ENCODE peak calls at places on chromosomes 16 and 17, in six cellular contexts. Z is SJSA1, D is H9, H is A549, X is GM23248, W is psoas muscle. V is an unnamed sample.

GRCh38 chr17:61575983-61576382 is 15.0 kb downstream of the NACA2 start:
- DNase-seq in D (no peak), Z (no peak), W (no peak), H (no peak), X (no peak), V (no peak)

GRCh38 chr17:55959756-55960155 is 193.5 kb upstream of the ANKFN1 start:
- DNase-seq in X (no peak), H (no peak), D (no peak), Z (no peak), W (no peak), V (no peak)

GRCh38 chr16:67394271-67395104 is 1.2 kb upstream of the TPPP3 start:
- DNase-seq in D (no peak), Z (no peak), H (no peak), W (no peak), X (peak; percentile 53), V (peak; percentile 79)

GRCh38 chr17:72358465-72358864 is 237.6 kb downstream of the SOX9 start:
- DNase-seq in X (peak; percentile 84), Z (peak; percentile 72), D (no peak), H (no peak), W (no peak), V (no peak)

GRCh38 chr17:43456661-43457361 is 27.0 kb upstream of the DHX8 start:
- DNase-seq in X (no peak), H (no peak), D (no peak), Z (no peak), W (peak; percentile 42), V (no peak)

GRCh38 chr17:6574689-6575595 is 18.6 kb upstream of the PITPNM3 start:
- DNase-seq in D (no peak), W (no peak), H (no peak), X (peak; percentile 89), Z (peak; percentile 89), V (peak; percentile 85)

GRCh38 chr17:66540131-66540781 is 237.8 kb downstream of the PRKCA start:
- DNase-seq in Z (peak; percentile 95), X (peak; percentile 95), D (peak; percentile 61), H (no peak), W (peak; percentile 21), V (no peak)

GRCh38 chr16:67283826-67284555 is 4.7 kb downstream of the PLEKHG4 start:
- DNase-seq in X (no peak), D (no peak), W (no peak), Z (no peak), H (no peak), V (peak; percentile 33)

GRCh38 chr16:6684076-6684673 is 648.5 kb upstream of the RBFOX1 start:
- DNase-seq in X (peak; percentile 30), Z (no peak), H (peak; percentile 3), D (no peak), W (no peak), V (no peak)

GRCh38 chr17:72711531-72712310 is 380.8 kb downstream of the SLC39A11 start:
- DNase-seq in X (no peak), Z (no peak), W (no peak), D (no peak), H (no peak), V (no peak)

GRCh38 chr16:76293980-76294690 is 16.9 kb downstream of the CNTNAP4 start:
- DNase-seq in D (no peak), Z (no peak), X (no peak), W (no peak), H (no peak), V (no peak)

GRCh38 chr16:74776926-74777325 is 2.3 kb upstream of the FA2H start:
- DNase-seq in Z (no peak), D (no peak), H (no peak), X (no peak), W (no peak), V (no peak)

DNA sequence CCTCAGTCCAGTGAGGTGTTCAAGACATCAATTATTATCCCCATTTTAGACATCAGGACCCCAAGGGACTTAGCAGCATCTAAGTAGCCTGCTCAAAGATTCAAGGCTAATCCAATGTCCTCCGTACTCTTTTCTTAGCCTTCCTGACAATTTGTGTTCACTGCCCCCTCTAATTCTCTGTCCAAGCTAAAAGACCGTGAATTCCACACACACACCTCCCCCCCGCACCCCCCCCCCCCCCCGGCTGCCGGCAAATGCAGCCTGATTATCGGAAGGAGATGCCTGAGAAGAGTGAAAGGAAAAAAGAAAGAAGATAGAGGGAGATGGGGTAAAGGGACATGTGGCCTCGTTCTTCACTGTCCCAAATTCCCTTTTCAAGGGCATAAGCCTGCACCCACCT is 58.1 kb upstream of the NLK start:
- DNase-seq in W (no peak), Z (no peak), H (no peak), X (no peak), D (no peak), V (no peak)
- H3K4me1 ChIP-seq in W (no peaks in the 10 kb centered on the region), Z (peaks cover 6% of the 10 kb centered on the region), H (peaks cover 10% of the 10 kb centered on the region), X (peaks cover 6% of the 10 kb centered on the region), D (no peaks in the 10 kb centered on the region), V (peaks cover 10% of the 10 kb centered on the region)

GRCh38 chr17:83082899-83083367 is 3.5 kb downstream of the METRNL start:
- DNase-seq in Z (no peak), W (no peak), H (no peak), X (no peak), D (no peak), V (no peak)

GRCh38 chr17:83084214-83084613 is 4.8 kb downstream of the METRNL start:
- DNase-seq in H (no peak), X (no peak), D (no peak), Z (no peak), W (no peak), V (no peak)

GRCh38 chr17:83082435-83082834 is 3.0 kb downstream of the METRNL start:
- DNase-seq in Z (no peak), H (no peak), X (no peak), D (no peak), W (no peak), V (no peak)

GRCh38 chr17:83084621-83085056 is 5.2 kb downstream of the METRNL start:
- DNase-seq in H (no peak), Z (no peak), W (no peak), X (peak; percentile 40), D (no peak), V (no peak)

GRCh38 chr17:83083368-83084201 is 4.2 kb downstream of the METRNL start:
- DNase-seq in Z (peak; percentile 99), W (peak; percentile 72), D (peak; percentile 68), H (peak; percentile 38), X (peak; percentile 98), V (no peak)
- H3K4me1 ChIP-seq in Z (peaks cover 53% of the 10 kb centered on the region), W (peaks cover 1% of the 10 kb centered on the region), D (peaks cover 11% of the 10 kb centered on the region), H (peaks cover 22% of the 10 kb centered on the region), X (peaks cover 58% of the 10 kb centered on the region), V (peaks cover 74% of the 10 kb centered on the region)

GRCh38 chr17:68310141-68310540 is 18.8 kb downstream of the ARSG start:
- DNase-seq in D (no peak), H (no peak), X (peak; percentile 41), Z (no peak), W (no peak), V (no peak)
- H3K4me1 ChIP-seq in D (no peaks in the 10 kb centered on the region), H (peaks cover 13% of the 10 kb centered on the region), X (peaks cover 18% of the 10 kb centered on the region), Z (peaks cover 4% of the 10 kb centered on the region), W (no peaks in the 10 kb centered on the region), V (peaks cover 17% of the 10 kb centered on the region)

DNA sequence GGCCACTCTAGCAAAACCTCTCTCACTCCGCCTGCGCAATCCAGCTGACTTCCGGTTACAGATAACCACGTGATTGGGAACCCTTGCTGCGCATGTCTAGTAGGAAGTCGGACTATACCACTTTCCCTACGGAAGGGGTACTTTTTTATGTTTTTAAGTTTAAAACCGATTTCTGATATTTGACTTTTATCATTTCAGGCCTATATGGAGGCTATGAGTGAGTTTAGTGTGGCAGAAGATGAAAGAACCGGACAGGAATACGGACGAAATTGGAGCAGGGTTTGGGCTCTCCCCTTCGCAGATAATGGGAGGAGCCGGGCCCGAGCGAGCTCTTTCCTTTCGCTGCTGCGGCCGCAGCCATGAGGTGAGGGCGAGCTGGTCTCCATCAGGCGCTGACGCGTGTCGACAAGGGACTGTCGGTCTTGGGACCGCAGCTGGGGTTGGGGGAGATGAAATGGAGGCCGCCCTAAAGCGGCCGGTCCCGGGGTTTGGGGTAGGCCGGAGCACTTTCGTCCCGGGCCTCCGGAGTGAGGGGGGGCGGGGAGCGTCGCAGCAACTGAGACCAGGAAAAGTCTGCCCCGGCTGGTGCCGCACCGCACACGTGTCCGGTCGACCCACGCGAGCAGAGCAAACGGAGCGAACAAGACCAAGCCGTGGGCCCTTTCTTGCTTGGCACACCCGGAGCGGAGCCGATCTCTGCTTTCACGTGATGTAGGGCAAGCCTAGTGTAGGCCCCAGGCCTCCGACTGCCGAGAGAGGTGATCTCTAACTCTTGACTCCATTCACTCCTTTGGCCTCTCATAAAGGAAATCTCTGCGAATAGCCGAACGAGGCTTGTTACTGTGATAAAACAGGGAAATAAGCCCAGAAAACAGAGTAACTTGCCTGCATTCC is at the start of gene RPL19:
- DNase-seq in H (peak; percentile 100), Z (peak; percentile 96), W (peak; percentile 89), X (peak; percentile 98), D (peak; percentile 93), V (peak; percentile 95)
- H3K4me1 ChIP-seq in H (peaks cover 42% of the 10 kb centered on the region), Z (peaks cover 24% of the 10 kb centered on the region), W (peaks cover 30% of the 10 kb centered on the region), X (peaks cover 22% of the 10 kb centered on the region), D (no peaks in the 10 kb centered on the region), V (peaks cover 66% of the 10 kb centered on the region)

DNA sequence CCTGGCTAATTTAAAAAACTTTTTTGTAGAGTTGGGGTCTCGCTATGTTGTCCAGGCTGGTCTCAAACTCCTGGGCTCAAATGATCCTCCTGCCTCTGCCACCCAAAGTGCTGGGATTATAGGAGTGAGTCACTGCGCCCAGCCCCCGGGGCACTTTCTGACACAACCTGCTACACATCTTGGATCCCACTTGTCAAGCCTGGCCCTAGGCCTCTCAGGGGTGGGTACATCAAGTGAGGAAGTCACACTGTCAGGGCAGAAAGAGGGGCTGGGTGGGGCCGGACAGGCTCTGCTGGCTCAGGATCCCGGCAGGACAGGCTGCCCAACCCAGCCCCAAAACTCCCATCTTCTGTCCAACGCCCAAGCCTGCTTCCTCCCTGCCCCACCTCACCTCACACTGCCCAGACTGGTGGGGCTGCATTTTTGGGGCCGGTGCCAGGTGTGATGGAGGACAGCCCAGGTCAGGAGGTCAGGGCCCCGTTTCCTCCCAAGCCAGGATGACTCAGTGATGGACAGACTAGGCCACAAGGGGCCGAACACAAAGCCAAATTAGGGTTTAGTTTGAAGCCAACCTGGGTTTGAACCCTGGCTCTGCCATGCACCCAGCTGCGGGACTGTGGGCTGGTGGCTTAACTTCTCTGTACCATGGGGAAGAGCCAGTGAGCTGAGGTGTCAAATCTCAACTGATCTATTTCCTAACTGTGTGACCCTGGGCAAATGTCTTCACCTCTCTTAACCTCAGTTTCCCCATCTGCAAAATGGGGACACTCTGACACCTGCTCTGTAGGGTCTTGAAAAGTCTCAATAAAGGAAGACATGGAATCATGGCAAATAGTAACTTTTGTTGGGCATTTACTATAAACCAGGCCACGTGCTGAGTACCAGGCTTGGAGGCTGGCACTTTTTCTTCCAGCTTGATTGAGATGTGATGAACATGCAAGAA is 8.9 kb upstream of the PPL start:
- DNase-seq in Z (peak; percentile 73), X (peak; percentile 63), H (peak; percentile 74), D (no peak), W (peak; percentile 70), V (no peak)
- H3K4me1 ChIP-seq in Z (peaks cover 48% of the 10 kb centered on the region), X (peaks cover 38% of the 10 kb centered on the region), H (peaks cover 52% of the 10 kb centered on the region), D (peaks cover 14% of the 10 kb centered on the region), W (peaks cover 22% of the 10 kb centered on the region), V (no peaks in the 10 kb centered on the region)

DNA sequence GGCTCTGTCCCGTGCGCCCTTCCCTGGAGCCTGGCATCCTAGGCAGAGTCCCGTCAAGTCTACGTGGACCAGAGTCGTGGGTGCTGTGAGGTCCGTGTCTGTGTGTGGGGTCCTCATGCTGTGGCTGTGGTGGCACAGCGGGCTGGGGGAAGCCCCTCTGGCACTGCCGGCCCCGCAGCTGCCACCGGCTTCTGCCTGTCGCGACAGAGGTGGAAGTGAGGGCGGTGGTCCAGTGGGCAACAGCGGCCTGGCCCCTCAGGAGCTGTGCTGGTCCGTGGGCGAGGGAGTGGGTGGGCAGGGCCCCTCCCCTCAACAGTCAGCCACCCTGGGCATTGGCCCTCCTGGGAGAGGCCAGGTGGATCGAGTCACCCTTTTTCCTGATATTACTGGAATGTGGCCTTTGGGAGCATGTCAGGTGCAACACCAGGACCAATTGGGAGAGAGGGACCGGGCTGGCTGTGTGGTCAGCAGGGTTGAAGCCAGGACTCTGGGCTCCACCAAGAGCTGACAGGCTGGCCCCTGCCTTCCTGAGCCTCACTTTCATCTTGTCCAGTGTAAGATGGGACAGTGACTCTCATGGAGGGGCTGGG is 11.9 kb downstream of the BAIAP2 start:
- DNase-seq in D (no peak), W (no peak), X (no peak), Z (no peak), H (no peak), V (no peak)
- H3K4me1 ChIP-seq in D (no peaks in the 10 kb centered on the region), W (peaks cover 18% of the 10 kb centered on the region), X (peaks cover 15% of the 10 kb centered on the region), Z (peaks cover 61% of the 10 kb centered on the region), H (peaks cover 31% of the 10 kb centered on the region), V (peaks cover 89% of the 10 kb centered on the region)

V was measured in spleen.